ENCODE peak calls at places on chromosomes 6 and 20, in nine cellular contexts. One of them, this sample, is unnamed.

GRCh38 chr6:152146385-152146784 is 338.9 kb downstream of the ESR1 start:
- DNase-seq in IMR-90: peak
- DNase-seq in RWPE1: no peak
- DNase-seq in WTC11: no peak
- DNase-seq in endothelial cell of umbilical vein: no peak
- DNase-seq in GM13976: no peak
- DNase-seq in dorsolateral prefrontal cortex: no peak
- DNase-seq in lower leg skin: no peak
- DNase-seq in neural progenitor cell: no peak
- DNase-seq in this sample: no peak

GRCh38 chr6:133426038-133426437 is 184.9 kb downstream of the EYA4 start:
- DNase-seq in IMR-90: no peak
- DNase-seq in RWPE1: no peak
- DNase-seq in WTC11: no peak
- DNase-seq in lower leg skin: no peak
- DNase-seq in GM13976: no peak
- DNase-seq in endothelial cell of umbilical vein: no peak
- DNase-seq in dorsolateral prefrontal cortex: no peak
- DNase-seq in neural progenitor cell: no peak
- DNase-seq in this sample: no peak

GRCh38 chr6:155085582-155086253 is 90.6 kb downstream of the TIAM2 start:
- DNase-seq in RWPE1: peak
- DNase-seq in lower leg skin: no peak
- DNase-seq in endothelial cell of umbilical vein: no peak
- DNase-seq in IMR-90: peak
- DNase-seq in neural progenitor cell: no peak
- DNase-seq in dorsolateral prefrontal cortex: no peak
- DNase-seq in GM13976: no peak
- DNase-seq in WTC11: no peak
- DNase-seq in this sample: no peak

GRCh38 chr6:169370666-169371343 is 117.2 kb upstream of the THBS2 start:
- DNase-seq in lower leg skin: no peak
- DNase-seq in endothelial cell of umbilical vein: no peak
- DNase-seq in WTC11: no peak
- DNase-seq in RWPE1: no peak
- DNase-seq in neural progenitor cell: no peak
- DNase-seq in IMR-90: no peak
- DNase-seq in dorsolateral prefrontal cortex: no peak
- DNase-seq in GM13976: no peak
- DNase-seq in this sample: no peak

GRCh38 chr6:146548898-146549374 is 5.3 kb downstream of the RAB32 start:
- DNase-seq in neural progenitor cell: no peak
- DNase-seq in lower leg skin: no peak
- DNase-seq in endothelial cell of umbilical vein: no peak
- DNase-seq in RWPE1: no peak
- DNase-seq in IMR-90: no peak
- DNase-seq in WTC11: no peak
- DNase-seq in dorsolateral prefrontal cortex: no peak
- DNase-seq in GM13976: no peak
- DNase-seq in this sample: no peak

GRCh38 chr6:97557355-97557754 is 274.3 kb upstream of the MMS22L start:
- DNase-seq in RWPE1: no peak
- DNase-seq in dorsolateral prefrontal cortex: no peak
- DNase-seq in IMR-90: no peak
- DNase-seq in lower leg skin: no peak
- DNase-seq in GM13976: no peak
- DNase-seq in endothelial cell of umbilical vein: no peak
- DNase-seq in WTC11: no peak
- DNase-seq in neural progenitor cell: peak
- DNase-seq in this sample: no peak

GRCh38 chr20:10381477-10381876 is 52.5 kb downstream of the MKKS start:
- DNase-seq in IMR-90: no peak
- DNase-seq in lower leg skin: no peak
- DNase-seq in dorsolateral prefrontal cortex: no peak
- DNase-seq in endothelial cell of umbilical vein: peak
- DNase-seq in WTC11: no peak
- DNase-seq in RWPE1: no peak
- DNase-seq in GM13976: no peak
- DNase-seq in neural progenitor cell: no peak
- DNase-seq in this sample: no peak

GRCh38 chr6:42507901-42508300 is 55.9 kb upstream of the UBR2 start:
- DNase-seq in endothelial cell of umbilical vein: no peak
- DNase-seq in lower leg skin: no peak
- DNase-seq in GM13976: no peak
- DNase-seq in dorsolateral prefrontal cortex: no peak
- DNase-seq in WTC11: no peak
- DNase-seq in RWPE1: no peak
- DNase-seq in IMR-90: peak
- DNase-seq in neural progenitor cell: no peak
- DNase-seq in this sample: no peak

GRCh38 chr6:149586149-149586548 is 20.0 kb downstream of the GINM1 start:
- DNase-seq in neural progenitor cell: no peak
- DNase-seq in GM13976: no peak
- DNase-seq in RWPE1: no peak
- DNase-seq in IMR-90: no peak
- DNase-seq in endothelial cell of umbilical vein: no peak
- DNase-seq in dorsolateral prefrontal cortex: no peak
- DNase-seq in WTC11: no peak
- DNase-seq in lower leg skin: no peak
- DNase-seq in this sample: no peak

GRCh38 chr6:157025459-157025858 is 248.3 kb downstream of the ARID1B start:
- DNase-seq in GM13976: no peak
- DNase-seq in RWPE1: no peak
- DNase-seq in dorsolateral prefrontal cortex: no peak
- DNase-seq in IMR-90: peak
- DNase-seq in lower leg skin: no peak
- DNase-seq in WTC11: no peak
- DNase-seq in neural progenitor cell: no peak
- DNase-seq in endothelial cell of umbilical vein: no peak
- DNase-seq in this sample: no peak

GRCh38 chr6:96509281-96509680 is 12.3 kb upstream of the UFL1 start:
- DNase-seq in IMR-90: no peak
- DNase-seq in neural progenitor cell: no peak
- DNase-seq in GM13976: no peak
- DNase-seq in endothelial cell of umbilical vein: no peak
- DNase-seq in WTC11: no peak
- DNase-seq in lower leg skin: no peak
- DNase-seq in dorsolateral prefrontal cortex: no peak
- DNase-seq in RWPE1: no peak
- DNase-seq in this sample: no peak

GRCh38 chr6:16486661-16487060 is 248.3 kb downstream of the GMPR start:
- DNase-seq in IMR-90: no peak
- DNase-seq in neural progenitor cell: no peak
- DNase-seq in lower leg skin: no peak
- DNase-seq in endothelial cell of umbilical vein: no peak
- DNase-seq in RWPE1: no peak
- DNase-seq in dorsolateral prefrontal cortex: no peak
- DNase-seq in WTC11: no peak
- DNase-seq in GM13976: no peak
- DNase-seq in this sample: peak

GRCh38 chr6:143745160-143746133 is 67.7 kb downstream of the PHACTR2 start:
- DNase-seq in lower leg skin: no peak
- DNase-seq in WTC11: peak
- DNase-seq in IMR-90: peak
- DNase-seq in dorsolateral prefrontal cortex: no peak
- DNase-seq in endothelial cell of umbilical vein: peak
- DNase-seq in RWPE1: no peak
- DNase-seq in GM13976: no peak
- DNase-seq in neural progenitor cell: peak
- DNase-seq in this sample: no peak

GRCh38 chr6:43070028-43070632 is 6.0 kb upstream of the PTK7 start:
- DNase-seq in endothelial cell of umbilical vein: peak
- DNase-seq in GM13976: peak
- DNase-seq in neural progenitor cell: peak
- DNase-seq in WTC11: no peak
- DNase-seq in IMR-90: peak
- DNase-seq in dorsolateral prefrontal cortex: no peak
- DNase-seq in RWPE1: peak
- DNase-seq in lower leg skin: no peak
- DNase-seq in this sample: no peak

GRCh38 chr20:18093388-18093787 is 35.7 kb upstream of the OVOL2 start:
- DNase-seq in IMR-90: no peak
- DNase-seq in RWPE1: no peak
- DNase-seq in neural progenitor cell: no peak
- DNase-seq in endothelial cell of umbilical vein: no peak
- DNase-seq in lower leg skin: no peak
- DNase-seq in GM13976: peak
- DNase-seq in WTC11: no peak
- DNase-seq in dorsolateral prefrontal cortex: no peak
- DNase-seq in this sample: no peak

GRCh38 chr6:22146581-22147468 is 150.0 kb downstream of the PRL start:
- DNase-seq in lower leg skin: no peak
- DNase-seq in WTC11: no peak
- DNase-seq in endothelial cell of umbilical vein: peak
- DNase-seq in IMR-90: no peak
- DNase-seq in neural progenitor cell: no peak
- DNase-seq in GM13976: no peak
- DNase-seq in RWPE1: no peak
- DNase-seq in dorsolateral prefrontal cortex: peak
- DNase-seq in this sample: no peak

GRCh38 chr6:53513519-53513966 is 31.4 kb downstream of the GCLC start:
- DNase-seq in WTC11: no peak
- DNase-seq in dorsolateral prefrontal cortex: no peak
- DNase-seq in neural progenitor cell: no peak
- DNase-seq in IMR-90: no peak
- DNase-seq in endothelial cell of umbilical vein: no peak
- DNase-seq in GM13976: no peak
- DNase-seq in lower leg skin: no peak
- DNase-seq in RWPE1: no peak
- DNase-seq in this sample: no peak

GRCh38 chr6:54491431-54491830 is 183.2 kb downstream of the TINAG start:
- DNase-seq in lower leg skin: no peak
- DNase-seq in WTC11: no peak
- DNase-seq in neural progenitor cell: no peak
- DNase-seq in RWPE1: peak
- DNase-seq in dorsolateral prefrontal cortex: no peak
- DNase-seq in GM13976: no peak
- DNase-seq in endothelial cell of umbilical vein: no peak
- DNase-seq in IMR-90: no peak
- DNase-seq in this sample: no peak

GRCh38 chr6:34709386-34709785 is 12.8 kb upstream of the ILRUN start:
- DNase-seq in WTC11: no peak
- DNase-seq in RWPE1: no peak
- DNase-seq in dorsolateral prefrontal cortex: peak
- DNase-seq in IMR-90: peak
- DNase-seq in GM13976: no peak
- DNase-seq in endothelial cell of umbilical vein: peak
- DNase-seq in lower leg skin: peak
- DNase-seq in neural progenitor cell: no peak
- DNase-seq in this sample: no peak

GRCh38 chr6:42901538-42901957 is 14.3 kb upstream of the PTCRA start:
- DNase-seq in endothelial cell of umbilical vein: peak
- DNase-seq in lower leg skin: peak
- DNase-seq in dorsolateral prefrontal cortex: peak
- DNase-seq in IMR-90: peak
- DNase-seq in WTC11: peak
- DNase-seq in RWPE1: peak
- DNase-seq in neural progenitor cell: peak
- DNase-seq in GM13976: peak
- DNase-seq in this sample: peak

GRCh38 chr6:43817192-43817591 is 47.2 kb downstream of the VEGFA start:
- DNase-seq in dorsolateral prefrontal cortex: no peak
- DNase-seq in RWPE1: no peak
- DNase-seq in GM13976: no peak
- DNase-seq in neural progenitor cell: peak
- DNase-seq in WTC11: peak
- DNase-seq in lower leg skin: no peak
- DNase-seq in endothelial cell of umbilical vein: no peak
- DNase-seq in IMR-90: peak
- DNase-seq in this sample: peak

GRCh38 chr6:116876635-116877611 is at the start of gene RFX6:
- DNase-seq in dorsolateral prefrontal cortex: no peak
- DNase-seq in WTC11: peak
- DNase-seq in GM13976: peak
- DNase-seq in IMR-90: no peak
- DNase-seq in RWPE1: peak
- DNase-seq in endothelial cell of umbilical vein: no peak
- DNase-seq in neural progenitor cell: peak
- DNase-seq in lower leg skin: no peak
- DNase-seq in this sample: no peak

GRCh38 chr6:41647061-41647511 is 8.8 kb downstream of the MDFI start:
- DNase-seq in RWPE1: no peak
- DNase-seq in dorsolateral prefrontal cortex: no peak
- DNase-seq in endothelial cell of umbilical vein: no peak
- DNase-seq in WTC11: no peak
- DNase-seq in GM13976: no peak
- DNase-seq in neural progenitor cell: no peak
- DNase-seq in IMR-90: no peak
- DNase-seq in lower leg skin: no peak
- DNase-seq in this sample: no peak

GRCh38 chr6:96304997-96305396 is 216.6 kb upstream of the UFL1 start:
- DNase-seq in endothelial cell of umbilical vein: no peak
- DNase-seq in dorsolateral prefrontal cortex: no peak
- DNase-seq in IMR-90: no peak
- DNase-seq in GM13976: peak
- DNase-seq in lower leg skin: no peak
- DNase-seq in RWPE1: no peak
- DNase-seq in WTC11: no peak
- DNase-seq in neural progenitor cell: no peak
- DNase-seq in this sample: no peak

GRCh38 chr6:129860901-129861665 is at the start of gene TMEM244:
- DNase-seq in dorsolateral prefrontal cortex: no peak
- DNase-seq in RWPE1: no peak
- DNase-seq in lower leg skin: no peak
- DNase-seq in WTC11: no peak
- DNase-seq in GM13976: no peak
- DNase-seq in neural progenitor cell: no peak
- DNase-seq in IMR-90: peak
- DNase-seq in endothelial cell of umbilical vein: no peak
- DNase-seq in this sample: no peak

GRCh38 chr6:15430181-15430580 is 184.3 kb downstream of the JARID2 start:
- DNase-seq in endothelial cell of umbilical vein: no peak
- DNase-seq in WTC11: no peak
- DNase-seq in GM13976: no peak
- DNase-seq in neural progenitor cell: no peak
- DNase-seq in IMR-90: peak
- DNase-seq in lower leg skin: no peak
- DNase-seq in dorsolateral prefrontal cortex: no peak
- DNase-seq in RWPE1: no peak
- DNase-seq in this sample: no peak

GRCh38 chr6:25312034-25312620 is 33.0 kb downstream of the CARMIL1 start:
- DNase-seq in IMR-90: peak
- DNase-seq in endothelial cell of umbilical vein: peak
- DNase-seq in lower leg skin: no peak
- DNase-seq in dorsolateral prefrontal cortex: no peak
- DNase-seq in RWPE1: peak
- DNase-seq in neural progenitor cell: no peak
- DNase-seq in GM13976: no peak
- DNase-seq in WTC11: no peak
- DNase-seq in this sample: no peak

GRCh38 chr6:167475947-167476346 is 151.1 kb downstream of the TTLL2 start:
- DNase-seq in WTC11: peak
- DNase-seq in IMR-90: no peak
- DNase-seq in neural progenitor cell: peak
- DNase-seq in dorsolateral prefrontal cortex: no peak
- DNase-seq in lower leg skin: no peak
- DNase-seq in RWPE1: no peak
- DNase-seq in endothelial cell of umbilical vein: no peak
- DNase-seq in GM13976: no peak
- DNase-seq in this sample: no peak

GRCh38 chr6:134247271-134247833 is 70.6 kb downstream of the SGK1 start:
- DNase-seq in GM13976: peak
- DNase-seq in WTC11: no peak
- DNase-seq in lower leg skin: no peak
- DNase-seq in endothelial cell of umbilical vein: no peak
- DNase-seq in RWPE1: no peak
- DNase-seq in neural progenitor cell: no peak
- DNase-seq in dorsolateral prefrontal cortex: no peak
- DNase-seq in IMR-90: no peak
- DNase-seq in this sample: peak